ENCODE peak calls at places on chromosomes 6 and 20, in six cellular contexts. One of them, this sample, is unnamed.

GRCh38 chr6:158633127-158633526 is 11.4 kb downstream of the DYNLT1 start:
- DNase-seq in cardiac fibroblast: no peak
- DNase-seq in kidney tubule cell: no peak
- DNase-seq in IMR-90: no peak
- DNase-seq in stimulated activated CD4-positive, alpha-beta T cell treated with anti-CD3 and anti-CD28 coated beads, Interleukin-1b, Interleukin-23, amount 100 ng/mL, for 24 hours: no peak
- DNase-seq in adrenal gland: no peak
- DNase-seq in this sample: no peak

GRCh38 chr20:59709636-59710035 is 105.3 kb downstream of the PHACTR3 start:
- DNase-seq in cardiac fibroblast: no peak
- DNase-seq in kidney tubule cell: peak
- DNase-seq in IMR-90: no peak
- DNase-seq in stimulated activated CD4-positive, alpha-beta T cell treated with anti-CD3 and anti-CD28 coated beads, Interleukin-1b, Interleukin-23, amount 100 ng/mL, for 24 hours: no peak
- DNase-seq in adrenal gland: no peak
- DNase-seq in this sample: no peak

GRCh38 chr6:53544050-53544499 is 826 bp downstream of the GCLC start:
- DNase-seq in cardiac fibroblast: peak
- DNase-seq in kidney tubule cell: peak
- DNase-seq in IMR-90: peak
- DNase-seq in stimulated activated CD4-positive, alpha-beta T cell treated with anti-CD3 and anti-CD28 coated beads, Interleukin-1b, Interleukin-23, amount 100 ng/mL, for 24 hours: no peak
- DNase-seq in adrenal gland: no peak
- DNase-seq in this sample: peak

GRCh38 chr6:111973897-111974639 is 79.8 kb upstream of the CCN6 start:
- DNase-seq in cardiac fibroblast: peak
- DNase-seq in kidney tubule cell: peak
- DNase-seq in IMR-90: peak
- DNase-seq in stimulated activated CD4-positive, alpha-beta T cell treated with anti-CD3 and anti-CD28 coated beads, Interleukin-1b, Interleukin-23, amount 100 ng/mL, for 24 hours: no peak
- DNase-seq in adrenal gland: no peak
- DNase-seq in this sample: peak

GRCh38 chr20:59159091-59159821 is 4.4 kb upstream of the ZNF831 start:
- DNase-seq in cardiac fibroblast: no peak
- DNase-seq in kidney tubule cell: no peak
- DNase-seq in IMR-90: no peak
- DNase-seq in stimulated activated CD4-positive, alpha-beta T cell treated with anti-CD3 and anti-CD28 coated beads, Interleukin-1b, Interleukin-23, amount 100 ng/mL, for 24 hours: no peak
- DNase-seq in adrenal gland: no peak
- DNase-seq in this sample: peak

GRCh38 chr20:63332488-63333240 is 28.5 kb downstream of the CHRNA4 start:
- DNase-seq in cardiac fibroblast: no peak
- DNase-seq in kidney tubule cell: no peak
- DNase-seq in IMR-90: no peak
- DNase-seq in stimulated activated CD4-positive, alpha-beta T cell treated with anti-CD3 and anti-CD28 coated beads, Interleukin-1b, Interleukin-23, amount 100 ng/mL, for 24 hours: no peak
- DNase-seq in adrenal gland: no peak
- DNase-seq in this sample: no peak

GRCh38 chr6:75882734-75883133 is 133.7 kb downstream of the MYO6 start:
- DNase-seq in cardiac fibroblast: peak
- DNase-seq in kidney tubule cell: peak
- DNase-seq in IMR-90: peak
- DNase-seq in stimulated activated CD4-positive, alpha-beta T cell treated with anti-CD3 and anti-CD28 coated beads, Interleukin-1b, Interleukin-23, amount 100 ng/mL, for 24 hours: no peak
- DNase-seq in adrenal gland: no peak
- DNase-seq in this sample: peak

GRCh38 chr6:25041676-25042598 is 106.2 kb upstream of the RIPOR2 start:
- DNase-seq in cardiac fibroblast: no peak
- DNase-seq in kidney tubule cell: peak
- DNase-seq in IMR-90: no peak
- DNase-seq in stimulated activated CD4-positive, alpha-beta T cell treated with anti-CD3 and anti-CD28 coated beads, Interleukin-1b, Interleukin-23, amount 100 ng/mL, for 24 hours: no peak
- DNase-seq in adrenal gland: no peak
- DNase-seq in this sample: no peak

GRCh38 chr6:154548130-154548830 is 37.8 kb upstream of the CNKSR3 start:
- DNase-seq in cardiac fibroblast: peak
- DNase-seq in kidney tubule cell: no peak
- DNase-seq in IMR-90: peak
- DNase-seq in stimulated activated CD4-positive, alpha-beta T cell treated with anti-CD3 and anti-CD28 coated beads, Interleukin-1b, Interleukin-23, amount 100 ng/mL, for 24 hours: no peak
- DNase-seq in adrenal gland: peak
- DNase-seq in this sample: no peak

GRCh38 chr20:51802170-51802745 is at the start of gene SALL4:
- DNase-seq in cardiac fibroblast: no peak
- DNase-seq in kidney tubule cell: no peak
- DNase-seq in IMR-90: no peak
- DNase-seq in stimulated activated CD4-positive, alpha-beta T cell treated with anti-CD3 and anti-CD28 coated beads, Interleukin-1b, Interleukin-23, amount 100 ng/mL, for 24 hours: no peak
- DNase-seq in adrenal gland: no peak
- DNase-seq in this sample: no peak

This sample was measured in ELR.